ENCODE peak calls at places on chromosomes 16 and 17, in eight cellular contexts. A is GM04503; M is activated CD4-positive, CD25-positive, alpha-beta regulatory T cell; Z is lower lobe of right lung; O is T-helper 2 cell; L is mucosa of descending colon; Q is stimulated activated naive CD4-positive, alpha-beta T cell treated with Interleukin-2 at 50 U/mL for 16 hours; R is hippocampal formation. X is an unnamed sample.

GRCh38 chr17:72489273-72489641 is 368.4 kb downstream of the SOX9 start:
- DNase-seq in A (no peak), M (no peak), Z (no peak), O (no peak), L (no peak), Q (no peak), R (no peak), X (no peak)

GRCh38 chr17:56592487-56593072 is 919 bp upstream of the NOG start:
- DNase-seq in A (no peak), M (peak; percentile 40), Z (peak; percentile 73), O (peak; percentile 42), L (no peak), Q (peak; percentile 40), R (peak; percentile 13), X (no peak)

GRCh38 chr17:50662632-50663225 is 28.0 kb downstream of the ABCC3 start:
- DNase-seq in A (no peak), M (no peak), Z (no peak), O (no peak), L (no peak), Q (no peak), R (no peak), X (no peak)

GRCh38 chr17:13027246-13027645 is 9.4 kb upstream of the ELAC2 start:
- DNase-seq in A (no peak), M (no peak), Z (no peak), O (no peak), L (no peak), Q (no peak), R (no peak), X (no peak)

GRCh38 chr16:61165797-61166196 is 870.4 kb downstream of the CDH8 start:
- DNase-seq in A (no peak), M (no peak), Z (no peak), O (no peak), L (no peak), Q (no peak), R (no peak), X (no peak)

GRCh38 chr17:4806770-4807533 is at the start of gene PLD2:
- DNase-seq in A (no peak), M (peak; percentile 76), Z (peak; percentile 93), O (peak; percentile 90), L (peak; percentile 93), Q (peak; percentile 84), R (peak; percentile 58), X (no peak)

GRCh38 chr17:38571833-38572274 is 33.9 kb downstream of the SRCIN1 start:
- DNase-seq in A (no peak), M (no peak), Z (no peak), O (no peak), L (no peak), Q (no peak), R (no peak), X (no peak)

GRCh38 chr16:60107920-60108319 is 1373.8 kb upstream of the GOT2 start:
- DNase-seq in A (no peak), M (no peak), Z (no peak), O (no peak), L (no peak), Q (no peak), R (no peak), X (no peak)

GRCh38 chr16:67562526-67562917 is at the start of gene CTCF:
- DNase-seq in A (no peak), M (peak; percentile 73), Z (peak; percentile 90), O (peak; percentile 90), L (peak; percentile 92), Q (peak; percentile 84), R (peak; percentile 84), X (no peak)

GRCh38 chr17:48047113-48047740 is 932 bp upstream of the NFE2L1 start:
- DNase-seq in A (no peak), M (no peak), Z (no peak), O (no peak), L (no peak), Q (no peak), R (no peak), X (no peak)

GRCh38 chr17:58384900-58385299 is 32.4 kb downstream of the RNF43 start:
- DNase-seq in A (no peak), M (no peak), Z (no peak), O (no peak), L (no peak), Q (no peak), R (no peak), X (no peak)

GRCh38 chr16:9027070-9027799 is 63.5 kb upstream of the USP7 start:
- DNase-seq in A (no peak), M (no peak), Z (no peak), O (no peak), L (no peak), Q (no peak), R (no peak), X (no peak)

GRCh38 chr16:88703486-88704309 is 2.5 kb downstream of the RNF166 start:
- DNase-seq in A (no peak), M (no peak), Z (peak; percentile 90), O (peak; percentile 89), L (peak; percentile 89), Q (peak; percentile 63), R (no peak), X (no peak)

GRCh38 chr17:47802341-47803022 is 19.1 kb downstream of the OSBPL7 start:
- DNase-seq in A (no peak), M (no peak), Z (no peak), O (peak; percentile 58), L (no peak), Q (peak; percentile 48), R (no peak), X (peak; percentile 63)

GRCh38 chr17:66165537-66166123 is 26.3 kb downstream of the CEP112 start:
- DNase-seq in A (peak; percentile 24), M (no peak), Z (no peak), O (peak; percentile 62), L (no peak), Q (no peak), R (peak; percentile 54), X (no peak)

GRCh38 chr17:82882715-82883446 is 43.1 kb upstream of the ZNF750 start:
- DNase-seq in A (no peak), M (peak; percentile 27), Z (peak; percentile 85), O (peak; percentile 91), L (peak; percentile 90), Q (peak; percentile 70), R (no peak), X (no peak)

GRCh38 chr16:80391095-80391494 is 149.7 kb upstream of the DYNLRB2 start:
- DNase-seq in A (no peak), M (no peak), Z (no peak), O (no peak), L (no peak), Q (no peak), R (no peak), X (no peak)

GRCh38 chr16:19753815-19754643 is 36.0 kb downstream of the IQCK start:
- DNase-seq in A (no peak), M (no peak), Z (no peak), O (no peak), L (no peak), Q (no peak), R (no peak), X (no peak)

GRCh38 chr17:16406742-16407674 is 8.4 kb upstream of the TRPV2 start:
- DNase-seq in A (no peak), M (no peak), Z (peak; percentile 61), O (no peak), L (no peak), Q (no peak), R (no peak), X (no peak)

GRCh38 chr16:77721752-77722314 is 481 bp upstream of the NUDT7 start:
- DNase-seq in A (no peak), M (no peak), Z (no peak), O (no peak), L (no peak), Q (no peak), R (no peak), X (no peak)

X was measured in chondrocyte.